ENCODE peak calls at places on chromosomes 5 and 9, in nine cellular contexts. Y is hepatocyte; D is neuronal stem cell; M is CD8-positive, alpha-beta memory T cell; O is heart left ventricle; N is colonic mucosa; C is sigmoid colon; A is breast epithelium; B is lung. V is an unnamed sample.
A peak's percentile ranks its signal among the peaks of the same experiment; 100 is the strongest.

GRCh38 chr5:80964491-80964890 is 4.3 kb downstream of the RASGRF2 start:
- DNase-seq in M (no peak), O (no peak), D (no peak), A (no peak), Y (no peak), C (no peak), B (no peak), N (no peak), V (no peak)

GRCh38 chr9:105957830-105958229 is 263.5 kb downstream of the TMEM38B start:
- DNase-seq in C (no peak), Y (no peak), O (no peak), D (no peak), M (no peak), B (no peak), N (no peak), A (no peak), V (no peak)

GRCh38 chr5:132005591-132005990 is 5.9 kb downstream of the ACSL6 start:
- DNase-seq in M (no peak), N (no peak), A (no peak), D (no peak), O (peak; percentile 16), Y (no peak), C (no peak), B (no peak), V (no peak)

GRCh38 chr5:173718469-173718868 is 102.0 kb upstream of the BOD1 start:
- DNase-seq in A (no peak), B (no peak), M (no peak), D (no peak), Y (no peak), O (no peak), C (no peak), N (no peak), V (no peak)

GRCh38 chr9:112550531-112550930 is 63.9 kb downstream of the KIAA1958 start:
- DNase-seq in B (no peak), A (no peak), D (no peak), N (no peak), M (no peak), Y (peak; percentile 20), O (no peak), C (no peak), V (no peak)

GRCh38 chr9:136631038-136632000 is 31.4 kb upstream of the EGFL7 start:
- DNase-seq in D (peak; percentile 76), M (peak; percentile 77), Y (peak; percentile 87), O (peak; percentile 87), C (peak; percentile 88), A (peak; percentile 69), N (peak; percentile 86), B (peak; percentile 77), V (no peak)

GRCh38 chr5:17189381-17190036 is 27.9 kb upstream of the BASP1 start:
- DNase-seq in M (no peak), C (peak; percentile 80), O (peak; percentile 83), B (peak; percentile 76), A (peak; percentile 50), Y (peak; percentile 90), D (peak; percentile 86), N (peak; percentile 90), V (peak; percentile 43)

GRCh38 chr5:136249678-136250266 is 56.8 kb upstream of the SMIM32 start:
- DNase-seq in D (peak; percentile 54), Y (peak; percentile 83), O (peak; percentile 51), A (peak; percentile 30), M (no peak), N (peak; percentile 47), B (peak; percentile 50), C (no peak), V (no peak)

GRCh38 chr9:35385042-35385441 is 104.9 kb upstream of the RUSC2 start:
- DNase-seq in C (no peak), N (no peak), M (no peak), A (no peak), B (no peak), O (no peak), Y (peak; percentile 20), D (no peak), V (no peak)

GRCh38 chr9:116763665-116764064 is 76.6 kb downstream of the TRIM32 start:
- DNase-seq in B (no peak), N (no peak), A (no peak), M (no peak), D (no peak), Y (no peak), O (no peak), C (no peak), V (no peak)

GRCh38 chr5:15452030-15452429 is 48.0 kb upstream of the FBXL7 start:
- DNase-seq in O (peak; percentile 39), C (peak; percentile 85), M (no peak), Y (peak; percentile 16), B (no peak), N (no peak), D (no peak), A (no peak), V (no peak)

GRCh38 chr5:1012316-1012841 is 3.8 kb downstream of the NKD2 start:
- DNase-seq in O (peak; percentile 26), D (no peak), B (no peak), Y (no peak), A (no peak), C (peak; percentile 68), M (no peak), N (no peak), V (no peak)

GRCh38 chr9:70177121-70177520 is 81.7 kb upstream of the SMC5 start:
- DNase-seq in A (no peak), D (no peak), Y (no peak), B (no peak), C (no peak), N (no peak), O (no peak), M (no peak), V (no peak)

GRCh38 chr5:56913766-56914165 is 4.4 kb downstream of the SETD9 start:
- DNase-seq in A (no peak), D (no peak), M (no peak), O (no peak), B (no peak), C (no peak), N (no peak), Y (no peak), V (no peak)

GRCh38 chr5:59066367-59067163 is 483.7 kb downstream of the RAB3C start:
- DNase-seq in N (no peak), D (no peak), B (no peak), C (no peak), O (no peak), A (no peak), M (no peak), Y (no peak), V (no peak)

DNA sequence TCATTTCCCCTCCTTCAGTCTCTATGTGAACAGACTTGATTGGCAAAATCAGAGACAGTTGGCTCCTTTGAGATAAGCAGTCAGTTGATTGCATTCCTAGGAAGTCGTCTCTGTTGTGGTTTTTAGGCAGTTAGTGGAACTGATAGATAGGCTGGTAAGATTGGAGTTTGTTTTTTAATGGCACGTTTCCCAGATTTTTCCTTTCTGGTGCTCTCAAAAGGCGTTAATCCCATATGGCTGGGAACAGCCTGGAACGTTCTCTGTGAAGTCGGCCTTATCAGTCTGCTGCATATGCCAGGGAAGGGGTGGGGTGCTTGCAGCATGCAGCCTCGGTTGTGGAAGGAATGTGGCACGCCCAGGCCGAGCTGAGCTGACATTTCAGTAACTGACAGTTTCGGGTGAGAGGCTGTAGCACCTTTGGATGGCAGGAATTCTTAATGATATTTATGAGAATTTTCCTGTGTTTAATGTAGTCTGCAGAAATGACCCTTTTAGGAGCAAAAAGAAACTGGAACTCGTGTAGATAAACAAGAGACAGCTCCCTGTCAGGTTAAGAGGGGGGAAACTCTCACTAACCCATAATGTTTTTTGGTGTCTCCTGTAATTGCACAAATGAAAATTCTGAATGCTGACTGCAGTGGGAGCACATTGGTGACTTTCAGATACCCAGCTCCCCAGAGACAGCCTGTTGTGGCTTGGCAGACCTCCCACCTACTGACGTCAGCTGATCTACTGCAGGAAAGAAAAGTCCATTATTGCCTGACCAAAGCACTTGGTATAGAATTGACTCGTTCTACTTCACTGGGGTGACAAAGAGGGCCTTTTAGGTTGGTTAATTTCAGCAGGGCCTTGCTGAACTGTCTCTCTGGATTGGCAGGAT is 6.3 kb downstream of the SPTAN1 start:
- DNase-seq in M (peak; percentile 44), B (peak; percentile 77), D (no peak), A (peak; percentile 62), Y (peak; percentile 77), O (peak; percentile 89), C (peak; percentile 94), N (peak; percentile 91), V (peak; percentile 59)
- H3K4me3 ChIP-seq in M (peak overlapping the region; percentile 9), B (no peak overlapping the region), D (no peak overlapping the region), A (no peak overlapping the region), Y (no peak overlapping the region), O (peak overlapping the region; percentile 6), C (peak overlapping the region; percentile 1), N (no peak overlapping the region), V (peak overlapping the region; percentile 40)

GRCh38 chr5:176534640-176535039 is 2.6 kb downstream of the RNF44 start:
- DNase-seq in N (peak; percentile 56), A (no peak), C (no peak), D (no peak), O (peak; percentile 17), M (no peak), B (no peak), Y (no peak), V (no peak)
- H3K4me1 ChIP-seq in N (peaks cover 22% of the 10 kb centered on the region), A (peaks cover 11% of the 10 kb centered on the region), C (peaks cover 73% of the 10 kb centered on the region), D (peaks cover 19% of the 10 kb centered on the region), O (peaks cover 46% of the 10 kb centered on the region), M (peaks cover 73% of the 10 kb centered on the region), B (peaks cover 20% of the 10 kb centered on the region), Y (peaks cover 38% of the 10 kb centered on the region), V (peaks cover 32% of the 10 kb centered on the region)

GRCh38 chr5:34929150-34929719 is at the start of gene DNAJC21:
- DNase-seq in N (peak; percentile 98), B (peak; percentile 98), O (peak; percentile 98), D (peak; percentile 97), M (peak; percentile 98), A (peak; percentile 96), C (peak; percentile 99), Y (peak; percentile 99), V (peak; percentile 91)

GRCh38 chr5:34928267-34928666 is 1.1 kb upstream of the DNAJC21 start:
- DNase-seq in O (no peak), M (no peak), D (no peak), Y (no peak), A (no peak), C (no peak), N (no peak), B (no peak), V (no peak)

GRCh38 chr5:34930870-34931269 is 1.5 kb downstream of the DNAJC21 start:
- DNase-seq in C (no peak), D (no peak), M (no peak), Y (no peak), O (no peak), N (no peak), B (no peak), A (no peak), V (no peak)

GRCh38 chr5:34929720-34930526 is 564 bp downstream of the DNAJC21 start:
- DNase-seq in O (peak; percentile 95), M (peak; percentile 81), B (peak; percentile 92), A (peak; percentile 85), D (peak; percentile 68), Y (peak; percentile 92), N (peak; percentile 88), C (peak; percentile 96), V (peak; percentile 69)

DNA sequence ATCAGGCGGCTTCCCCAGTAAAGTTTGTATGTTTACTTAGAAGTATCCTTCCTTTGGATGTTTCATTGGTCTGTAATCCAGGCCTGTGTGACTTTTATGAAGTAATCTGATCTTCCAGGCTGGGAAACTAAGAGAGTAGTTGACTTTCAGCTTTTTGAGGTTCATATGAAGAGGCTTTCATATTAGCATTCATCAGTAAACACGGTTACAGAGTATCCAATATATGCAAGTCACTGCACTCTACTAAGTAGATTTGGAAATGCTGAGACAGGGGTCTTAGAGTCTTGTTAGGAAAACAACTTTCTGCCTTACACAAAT is 1.1 kb downstream of the DNAJC21 start:
- DNase-seq in D (no peak), B (no peak), O (no peak), Y (no peak), M (no peak), A (no peak), N (no peak), C (no peak), V (no peak)
- H3K27ac ChIP-seq in D (no peak overlapping the region), B (peak overlapping the region; percentile 91), O (peak overlapping the region; percentile 92), Y (peak overlapping the region; percentile 99), M (peak overlapping the region; percentile 86), A (peak overlapping the region; percentile 99), N (peak overlapping the region; percentile 91), C (peak overlapping the region; percentile 97), V (peak overlapping the region; percentile 92)

GRCh38 chr9:129412814-129413536 is 207.9 kb downstream of the C9orf50 start:
- DNase-seq in B (peak; percentile 52), A (peak; percentile 68), C (peak; percentile 90), N (peak; percentile 60), D (no peak), O (peak; percentile 80), M (no peak), Y (peak; percentile 89), V (peak; percentile 67)
- H3K4me3 ChIP-seq in B (no peak overlapping the region), A (peak overlapping the region; percentile 52), C (peak overlapping the region; percentile 63), N (peak overlapping the region; percentile 51), D (no peak overlapping the region), O (peak overlapping the region; percentile 51), M (peak overlapping the region; percentile 51), Y (peak overlapping the region; percentile 51), V (peak overlapping the region; percentile 72)